ENCODE peak calls at places on chromosomes 1 and 21, in five cellular contexts. One of them, this sample, is unnamed.

GRCh38 chr21:15638856-15639549 is 90.8 kb upstream of the USP25 start:
- DNase-seq in SW480: no peak
- DNase-seq in activated naive CD4-positive, alpha-beta T cell treated with anti-CD3 and anti-CD28 coated beads, Interleukin-2, amount 50 U/mL, for 16 hours: no peak
- DNase-seq in endodermal cell: no peak
- DNase-seq in mammary epithelial cell: peak; percentile 58
- DNase-seq in this sample: peak; percentile 25

GRCh38 chr1:165857046-165857801 is 29.8 kb downstream of the UCK2 start:
- DNase-seq in SW480: no peak
- DNase-seq in activated naive CD4-positive, alpha-beta T cell treated with anti-CD3 and anti-CD28 coated beads, Interleukin-2, amount 50 U/mL, for 16 hours: no peak
- DNase-seq in endodermal cell: no peak
- DNase-seq in mammary epithelial cell: peak; percentile 22
- DNase-seq in this sample: peak; percentile 66

GRCh38 chr1:234870582-234870981 is 258.1 kb downstream of the TOMM20 start:
- DNase-seq in SW480: peak; percentile 39
- DNase-seq in activated naive CD4-positive, alpha-beta T cell treated with anti-CD3 and anti-CD28 coated beads, Interleukin-2, amount 50 U/mL, for 16 hours: no peak
- DNase-seq in endodermal cell: no peak
- DNase-seq in mammary epithelial cell: no peak
- DNase-seq in this sample: no peak

GRCh38 chr1:223621312-223621734 is 44.2 kb downstream of the CAPN8 start:
- DNase-seq in SW480: no peak
- DNase-seq in activated naive CD4-positive, alpha-beta T cell treated with anti-CD3 and anti-CD28 coated beads, Interleukin-2, amount 50 U/mL, for 16 hours: no peak
- DNase-seq in endodermal cell: no peak
- DNase-seq in mammary epithelial cell: no peak
- DNase-seq in this sample: no peak

GRCh38 chr1:15584489-15585363 is at the start of gene AGMAT:
- DNase-seq in SW480: peak; percentile 82
- DNase-seq in activated naive CD4-positive, alpha-beta T cell treated with anti-CD3 and anti-CD28 coated beads, Interleukin-2, amount 50 U/mL, for 16 hours: peak; percentile 71
- DNase-seq in endodermal cell: peak; percentile 96
- DNase-seq in mammary epithelial cell: no peak
- DNase-seq in this sample: peak; percentile 88

GRCh38 chr1:35555212-35555584 is 2.0 kb downstream of the KIAA0319L start:
- DNase-seq in SW480: no peak
- DNase-seq in activated naive CD4-positive, alpha-beta T cell treated with anti-CD3 and anti-CD28 coated beads, Interleukin-2, amount 50 U/mL, for 16 hours: no peak
- DNase-seq in endodermal cell: no peak
- DNase-seq in mammary epithelial cell: no peak
- DNase-seq in this sample: no peak

GRCh38 chr1:171286032-171286705 is 27.8 kb upstream of the FMO4 start:
- DNase-seq in SW480: peak; percentile 14
- DNase-seq in activated naive CD4-positive, alpha-beta T cell treated with anti-CD3 and anti-CD28 coated beads, Interleukin-2, amount 50 U/mL, for 16 hours: no peak
- DNase-seq in endodermal cell: no peak
- DNase-seq in mammary epithelial cell: peak; percentile 71
- DNase-seq in this sample: no peak

GRCh38 chr1:23593556-23594148 is 34.4 kb upstream of the ID3 start:
- DNase-seq in SW480: peak; percentile 46
- DNase-seq in activated naive CD4-positive, alpha-beta T cell treated with anti-CD3 and anti-CD28 coated beads, Interleukin-2, amount 50 U/mL, for 16 hours: no peak
- DNase-seq in endodermal cell: peak; percentile 69
- DNase-seq in mammary epithelial cell: peak; percentile 95
- DNase-seq in this sample: no peak

GRCh38 chr1:112849425-112849966 is 106.5 kb downstream of the SLC16A1 start:
- DNase-seq in SW480: peak; percentile 63
- DNase-seq in activated naive CD4-positive, alpha-beta T cell treated with anti-CD3 and anti-CD28 coated beads, Interleukin-2, amount 50 U/mL, for 16 hours: no peak
- DNase-seq in endodermal cell: peak; percentile 90
- DNase-seq in mammary epithelial cell: no peak
- DNase-seq in this sample: peak; percentile 25

GRCh38 chr1:151012684-151013471 is 4.6 kb downstream of the PRUNE1 start:
- DNase-seq in SW480: peak; percentile 29
- DNase-seq in activated naive CD4-positive, alpha-beta T cell treated with anti-CD3 and anti-CD28 coated beads, Interleukin-2, amount 50 U/mL, for 16 hours: no peak
- DNase-seq in endodermal cell: no peak
- DNase-seq in mammary epithelial cell: no peak
- DNase-seq in this sample: peak; percentile 94

GRCh38 chr1:17561561-17561985 is 22.1 kb downstream of the ARHGEF10L start:
- DNase-seq in SW480: no peak
- DNase-seq in activated naive CD4-positive, alpha-beta T cell treated with anti-CD3 and anti-CD28 coated beads, Interleukin-2, amount 50 U/mL, for 16 hours: no peak
- DNase-seq in endodermal cell: peak; percentile 41
- DNase-seq in mammary epithelial cell: no peak
- DNase-seq in this sample: no peak

GRCh38 chr1:69511426-69512192 is 56.1 kb upstream of the LRRC7 start:
- DNase-seq in SW480: no peak
- DNase-seq in activated naive CD4-positive, alpha-beta T cell treated with anti-CD3 and anti-CD28 coated beads, Interleukin-2, amount 50 U/mL, for 16 hours: no peak
- DNase-seq in endodermal cell: no peak
- DNase-seq in mammary epithelial cell: no peak
- DNase-seq in this sample: no peak

GRCh38 chr1:223878598-223879325 is 33.0 kb upstream of the TP53BP2 start:
- DNase-seq in SW480: no peak
- DNase-seq in activated naive CD4-positive, alpha-beta T cell treated with anti-CD3 and anti-CD28 coated beads, Interleukin-2, amount 50 U/mL, for 16 hours: no peak
- DNase-seq in endodermal cell: no peak
- DNase-seq in mammary epithelial cell: no peak
- DNase-seq in this sample: no peak

GRCh38 chr21:40120944-40121575 is 253.8 kb downstream of the PCP4 start:
- DNase-seq in SW480: peak; percentile 56
- DNase-seq in activated naive CD4-positive, alpha-beta T cell treated with anti-CD3 and anti-CD28 coated beads, Interleukin-2, amount 50 U/mL, for 16 hours: no peak
- DNase-seq in endodermal cell: no peak
- DNase-seq in mammary epithelial cell: no peak
- DNase-seq in this sample: no peak

This sample was measured in small intestine.